ENCODE peak calls at places on chromosomes 2 and 18, in six cellular contexts. V is EH; P is substantia nigra; J is stimulated activated CD4-positive, alpha-beta T cell treated with anti-CD3 and anti-CD28 coated beads, Interleukin-4, amount 100 ng/mL, for 4 hours; G is HCEC 1CT; O is GM04504. K is an unnamed sample.

GRCh38 chr2:86815616-86816015 is 24.9 kb upstream of the CD8A start:
- DNase-seq in P (no peak), O (no peak), G (no peak), J (no peak), V (no peak), K (no peak)

GRCh38 chr18:63930774-63931354 is 18.2 kb upstream of the HMSD start:
- DNase-seq in G (no peak), J (no peak), V (no peak), O (no peak), P (no peak), K (no peak)

GRCh38 chr18:7914834-7915670 is 347.9 kb downstream of the PTPRM start:
- DNase-seq in J (no peak), V (no peak), P (no peak), O (no peak), G (no peak), K (no peak)

GRCh38 chr2:62478093-62478580 is 27.9 kb downstream of the TMEM17 start:
- DNase-seq in P (no peak), J (no peak), O (no peak), V (peak), G (peak), K (no peak)

GRCh38 chr18:50038448-50038847 is 156.5 kb downstream of the MYO5B start:
- DNase-seq in V (peak), O (no peak), J (peak), G (peak), P (no peak), K (no peak)

GRCh38 chr2:55010149-55010591 is 40.1 kb downstream of the RTN4 start:
- DNase-seq in J (peak), V (peak), O (peak), G (peak), P (peak), K (peak)

GRCh38 chr2:238570391-238570790 is 143.7 kb downstream of the ASB1 start:
- DNase-seq in G (no peak), V (no peak), O (no peak), J (no peak), P (no peak), K (no peak)

GRCh38 chr2:172693037-172693436 is 42.6 kb upstream of the RAPGEF4 start:
- DNase-seq in J (peak), G (peak), V (peak), P (no peak), O (peak), K (no peak)

GRCh38 chr18:27564066-27564465 is 379.0 kb upstream of the CHST9 start:
- DNase-seq in V (no peak), G (no peak), J (no peak), O (no peak), P (no peak), K (no peak)

GRCh38 chr2:28362991-28363521 is 29.6 kb upstream of the FOSL2 start:
- DNase-seq in J (no peak), G (no peak), O (no peak), V (no peak), P (no peak), K (no peak)

GRCh38 chr18:13835202-13835601 is 11.3 kb downstream of the MC5R start:
- DNase-seq in O (no peak), G (no peak), J (no peak), V (no peak), P (no peak), K (no peak)

GRCh38 chr2:221780281-221780688 is 208.2 kb upstream of the EPHA4 start:
- DNase-seq in J (no peak), G (peak), O (no peak), P (no peak), V (no peak), K (no peak)

K was measured in SK-N-DZ.